ENCODE peak calls at places on chromosomes 3 and 15, in four cellular contexts. One of them, this sample, is unnamed.

GRCh38 chr3:56930706-56931105 is 129.0 kb upstream of the ARHGEF3 start:
- DNase-seq in GM06990: no peak
- DNase-seq in Calu3: no peak
- DNase-seq in foreskin keratinocyte: peak
- DNase-seq in this sample: no peak

GRCh38 chr3:55270976-55271375 is 216.1 kb downstream of the WNT5A start:
- DNase-seq in GM06990: no peak
- DNase-seq in Calu3: no peak
- DNase-seq in foreskin keratinocyte: no peak
- DNase-seq in this sample: no peak

GRCh38 chr15:70522323-70522966 is 240.9 kb downstream of the UACA start:
- DNase-seq in GM06990: no peak
- DNase-seq in Calu3: no peak
- DNase-seq in foreskin keratinocyte: no peak
- DNase-seq in this sample: no peak

GRCh38 chr3:84738101-84738500 is 220.7 kb upstream of the CADM2 start:
- DNase-seq in GM06990: no peak
- DNase-seq in Calu3: no peak
- DNase-seq in foreskin keratinocyte: no peak
- DNase-seq in this sample: no peak

GRCh38 chr3:65924762-65925161 is 114.0 kb downstream of the MAGI1 start:
- DNase-seq in GM06990: no peak
- DNase-seq in Calu3: no peak
- DNase-seq in foreskin keratinocyte: no peak
- DNase-seq in this sample: no peak

GRCh38 chr15:88649753-88650551 is 11.1 kb downstream of the ISG20 start:
- DNase-seq in GM06990: no peak
- DNase-seq in Calu3: no peak
- DNase-seq in foreskin keratinocyte: no peak
- DNase-seq in this sample: no peak

GRCh38 chr15:73383310-73384185 is 14.8 kb upstream of the HCN4 start:
- DNase-seq in GM06990: no peak
- DNase-seq in Calu3: no peak
- DNase-seq in foreskin keratinocyte: no peak
- DNase-seq in this sample: no peak

GRCh38 chr3:46293991-46294833 is 52.0 kb downstream of the CCR3 start:
- DNase-seq in GM06990: peak
- DNase-seq in Calu3: no peak
- DNase-seq in foreskin keratinocyte: no peak
- DNase-seq in this sample: peak

GRCh38 chr3:85081191-85081895 is 122.6 kb downstream of the CADM2 start:
- DNase-seq in GM06990: no peak
- DNase-seq in Calu3: peak
- DNase-seq in foreskin keratinocyte: peak
- DNase-seq in this sample: no peak

GRCh38 chr15:76012021-76012551 is at the start of gene NRG4:
- DNase-seq in GM06990: peak
- DNase-seq in Calu3: peak
- DNase-seq in foreskin keratinocyte: peak
- DNase-seq in this sample: no peak

GRCh38 chr3:32820971-32821685 is 3.3 kb downstream of the TRIM71 start:
- DNase-seq in GM06990: no peak
- DNase-seq in Calu3: no peak
- DNase-seq in foreskin keratinocyte: no peak
- DNase-seq in this sample: no peak

GRCh38 chr3:81816473-81817260 is 55.2 kb upstream of the GBE1 start:
- DNase-seq in GM06990: peak
- DNase-seq in Calu3: no peak
- DNase-seq in foreskin keratinocyte: no peak
- DNase-seq in this sample: peak

GRCh38 chr3:73786346-73786807 is 161.6 kb upstream of the PDZRN3 start:
- DNase-seq in GM06990: no peak
- DNase-seq in Calu3: no peak
- DNase-seq in foreskin keratinocyte: peak
- DNase-seq in this sample: no peak

GRCh38 chr15:25687689-25688088 is 175.4 kb downstream of the ATP10A start:
- DNase-seq in GM06990: no peak
- DNase-seq in Calu3: no peak
- DNase-seq in foreskin keratinocyte: no peak
- DNase-seq in this sample: no peak

GRCh38 chr3:128568602-128569490 is 75.8 kb upstream of the GATA2 start:
- DNase-seq in GM06990: no peak
- DNase-seq in Calu3: no peak
- DNase-seq in foreskin keratinocyte: no peak
- DNase-seq in this sample: no peak

GRCh38 chr3:68163054-68163453 is 508.6 kb upstream of the SUCLG2 start:
- DNase-seq in GM06990: no peak
- DNase-seq in Calu3: no peak
- DNase-seq in foreskin keratinocyte: no peak
- DNase-seq in this sample: no peak

GRCh38 chr3:134677196-134677986 is 26.6 kb upstream of the KY start:
- DNase-seq in GM06990: peak
- DNase-seq in Calu3: peak
- DNase-seq in foreskin keratinocyte: no peak
- DNase-seq in this sample: peak

DNA sequence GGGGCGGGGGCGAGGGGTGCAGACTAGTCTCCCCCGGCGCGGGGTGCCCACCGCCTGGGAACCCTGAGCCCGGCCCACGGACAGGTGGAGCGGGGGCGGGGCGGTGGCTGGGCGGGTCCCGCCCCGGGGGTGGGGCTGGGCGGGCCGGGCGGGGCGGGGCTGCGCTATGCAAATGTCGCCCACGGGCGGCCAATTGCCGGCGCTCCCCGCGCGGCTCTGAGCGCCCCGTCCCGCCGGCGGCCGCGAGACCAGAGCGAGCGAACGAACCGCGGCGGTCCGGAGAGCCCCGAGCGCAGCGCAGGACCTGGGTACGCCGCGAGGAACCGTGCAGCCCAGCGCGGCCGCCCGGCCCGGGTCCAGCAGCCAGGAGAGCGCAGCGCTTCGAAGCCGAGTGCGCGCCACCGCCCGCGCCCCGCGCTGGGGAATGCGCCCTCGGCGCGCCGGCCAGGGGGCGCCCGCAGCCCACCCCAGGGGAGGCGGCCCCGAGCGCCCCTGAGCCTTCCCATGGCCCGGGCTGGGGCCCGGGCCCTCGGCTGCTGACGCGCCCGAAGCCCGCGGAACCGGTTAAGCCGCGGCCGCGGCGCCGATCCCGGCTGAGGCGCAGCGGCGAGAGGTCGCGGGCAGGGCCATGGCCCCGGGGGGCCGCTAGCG is at the start of gene SEMA3F:
- DNase-seq in GM06990: peak
- DNase-seq in Calu3: peak
- DNase-seq in foreskin keratinocyte: no peak
- DNase-seq in this sample: peak
- TF ChIP-seq CTCF in GM06990: no peak
- TF ChIP-seq CTCF in Calu3: no peak
- TF ChIP-seq CTCF in foreskin keratinocyte: peak
- TF ChIP-seq CTCF in this sample: no peak

DNA sequence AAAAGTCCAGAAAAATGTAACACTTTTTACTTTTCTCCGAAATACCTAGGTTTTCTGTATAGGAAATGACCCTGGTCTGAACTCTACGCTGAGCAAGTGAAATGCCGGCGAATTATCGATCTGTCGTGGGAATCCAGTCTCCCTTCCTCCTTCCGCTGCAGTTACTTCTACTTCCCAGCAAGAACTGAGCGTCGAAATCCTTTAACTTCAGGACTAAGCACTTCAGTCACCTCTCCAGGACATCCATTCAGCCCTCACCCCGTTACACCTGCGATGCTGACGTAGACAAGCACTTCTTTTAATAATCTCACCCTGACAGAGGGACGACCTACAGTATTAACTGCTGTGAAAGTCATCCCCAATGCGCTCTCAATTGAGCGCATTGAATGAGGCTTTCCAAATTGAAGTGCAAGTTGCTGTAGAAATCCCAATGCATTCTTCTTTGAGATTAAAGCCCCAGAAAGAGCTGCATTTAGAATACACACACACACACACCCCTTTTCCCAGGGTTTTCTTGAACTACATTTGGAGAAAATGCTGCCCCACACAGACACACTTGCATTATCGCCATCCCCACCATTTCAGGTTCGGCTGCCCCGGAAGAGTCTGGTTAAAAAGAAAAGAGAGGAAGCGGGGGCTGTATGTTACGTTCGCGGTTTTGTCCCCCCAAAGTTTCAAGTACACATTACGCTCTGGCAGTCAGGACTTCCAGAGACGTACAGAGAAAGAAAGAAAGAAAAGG is 1.2 kb downstream of the TOP2B start:
- DNase-seq in GM06990: peak
- DNase-seq in Calu3: peak
- DNase-seq in foreskin keratinocyte: no peak
- DNase-seq in this sample: peak
- TF ChIP-seq CTCF in GM06990: no peak
- TF ChIP-seq CTCF in Calu3: no peak
- TF ChIP-seq CTCF in foreskin keratinocyte: no peak
- TF ChIP-seq CTCF in this sample: no peak

GRCh38 chr15:90895571-90896117 is 7.5 kb upstream of the MAN2A2 start:
- DNase-seq in GM06990: no peak
- DNase-seq in Calu3: no peak
- DNase-seq in foreskin keratinocyte: no peak
- DNase-seq in this sample: no peak
- TF ChIP-seq CTCF in GM06990: no peak
- TF ChIP-seq CTCF in Calu3: peak
- TF ChIP-seq CTCF in foreskin keratinocyte: peak
- TF ChIP-seq CTCF in this sample: no peak

DNA sequence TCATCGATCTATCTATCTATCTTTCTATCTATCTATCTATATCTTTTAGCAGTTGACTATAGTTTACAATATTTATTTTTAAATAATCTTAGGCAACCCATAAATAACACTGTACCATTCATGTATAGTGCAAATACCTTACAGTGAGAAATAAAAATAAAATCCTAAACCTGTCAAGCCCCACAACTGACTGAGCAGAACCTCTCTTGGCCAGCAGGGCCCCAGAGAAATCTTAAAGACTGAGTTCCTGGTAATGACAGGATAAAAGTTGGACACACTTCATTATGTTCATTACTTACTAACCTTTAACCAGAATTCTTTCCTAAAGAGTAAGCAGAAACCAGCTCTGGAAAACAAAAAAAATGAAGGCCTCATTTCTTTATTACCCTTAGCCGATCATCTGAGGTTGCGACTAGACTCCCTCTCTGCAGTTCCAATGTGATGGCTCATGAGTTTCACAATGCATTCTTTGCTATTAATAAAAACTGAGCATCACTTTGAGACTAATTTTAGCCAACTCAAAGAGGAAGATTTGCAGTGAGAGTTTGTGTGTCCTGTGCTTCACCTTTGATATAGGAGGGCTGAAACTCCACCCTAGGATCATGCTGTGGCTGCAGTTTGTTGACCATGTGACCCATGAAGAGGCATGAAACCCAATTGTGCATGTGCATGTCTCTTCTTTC is 1072.0 kb downstream of the NSUN3 start:
- DNase-seq in GM06990: no peak
- DNase-seq in Calu3: no peak
- DNase-seq in foreskin keratinocyte: no peak
- DNase-seq in this sample: no peak
- TF ChIP-seq CTCF in GM06990: no peak
- TF ChIP-seq CTCF in Calu3: no peak
- TF ChIP-seq CTCF in foreskin keratinocyte: no peak
- TF ChIP-seq CTCF in this sample: no peak

GRCh38 chr3:28989646-28990089 is 291.2 kb upstream of the RBMS3 start:
- DNase-seq in GM06990: peak
- DNase-seq in Calu3: no peak
- DNase-seq in foreskin keratinocyte: no peak
- DNase-seq in this sample: no peak
- TF ChIP-seq CTCF in GM06990: no peak
- TF ChIP-seq CTCF in Calu3: no peak
- TF ChIP-seq CTCF in foreskin keratinocyte: no peak
- TF ChIP-seq CTCF in this sample: no peak

DNA sequence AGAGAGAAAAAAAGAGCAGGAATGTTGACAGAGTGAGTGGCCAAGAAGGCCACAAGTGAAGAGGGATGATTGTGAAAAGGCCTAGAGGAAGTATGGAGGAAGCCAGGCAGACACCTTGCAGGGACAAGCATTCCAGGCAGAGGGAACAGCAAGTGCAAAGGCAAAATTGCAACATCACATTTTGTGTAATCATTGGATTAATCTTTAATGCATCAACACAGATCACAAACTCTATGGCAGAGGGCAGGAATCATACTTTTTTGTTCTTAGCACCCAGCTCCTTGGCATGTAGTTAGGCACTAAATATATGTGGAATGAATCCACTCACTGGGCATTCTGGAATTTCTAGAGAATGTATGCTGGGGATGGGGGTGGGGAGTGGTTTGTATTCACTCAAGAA is 312.1 kb upstream of the PROK2 start:
- DNase-seq in GM06990: no peak
- DNase-seq in Calu3: no peak
- DNase-seq in foreskin keratinocyte: no peak
- DNase-seq in this sample: no peak
- TF ChIP-seq CTCF in GM06990: no peak
- TF ChIP-seq CTCF in Calu3: no peak
- TF ChIP-seq CTCF in foreskin keratinocyte: no peak
- TF ChIP-seq CTCF in this sample: no peak

DNA sequence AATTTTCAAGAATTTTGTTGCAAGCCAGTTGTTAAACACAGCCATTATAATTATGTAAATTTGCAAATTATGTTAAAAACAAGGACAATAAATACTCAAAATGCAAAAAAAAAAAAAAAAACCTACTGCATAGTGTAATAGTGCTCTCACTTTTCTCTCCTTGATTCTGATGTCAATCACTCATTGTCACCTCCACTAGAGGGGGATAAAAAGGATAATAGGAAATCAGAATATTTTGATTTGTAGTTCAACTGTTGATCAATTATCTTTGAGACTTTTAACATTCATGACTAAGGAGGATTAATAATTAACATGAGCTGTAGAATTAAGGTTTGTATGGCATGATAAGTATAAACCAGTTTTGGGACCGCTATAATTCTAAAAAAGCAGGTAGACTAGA is 40.2 kb downstream of the PPARG start:
- DNase-seq in GM06990: no peak
- DNase-seq in Calu3: no peak
- DNase-seq in foreskin keratinocyte: no peak
- DNase-seq in this sample: no peak
- TF ChIP-seq CTCF in GM06990: no peak
- TF ChIP-seq CTCF in Calu3: no peak
- TF ChIP-seq CTCF in foreskin keratinocyte: no peak
- TF ChIP-seq CTCF in this sample: no peak

This sample was measured in GM13976.